ENCODE peak calls at places on chromosomes 2 and 18, in seven cellular contexts. Q is astrocyte of the cerebellum, D is endothelial cell, C is HFF-Myc, O is GM20000, U is astrocyte of the spinal cord, N is sigmoid colon. A is an unnamed sample.
A peak's percentile ranks its signal among the peaks of the same experiment; 100 is the strongest.

GRCh38 chr2:209614630-209615369 is 156.8 kb upstream of the UNC80 start:
- DNase-seq in Q (peak; percentile 38), D (no peak), C (no peak), O (no peak), U (peak; percentile 15), N (no peak), A (no peak)

GRCh38 chr2:30348825-30349224 is 98.2 kb upstream of the LCLAT1 start:
- DNase-seq in Q (no peak), D (no peak), C (no peak), O (no peak), U (no peak), N (no peak), A (no peak)

GRCh38 chr18:36187826-36188721 is 777 bp downstream of the MOCOS start:
- DNase-seq in Q (no peak), D (peak; percentile 10), C (no peak), O (peak; percentile 35), U (no peak), N (no peak), A (peak; percentile 42)

GRCh38 chr2:100426384-100426720 is 8.9 kb upstream of the CHST10 start:
- DNase-seq in Q (no peak), D (no peak), C (no peak), O (no peak), U (no peak), N (no peak), A (no peak)

GRCh38 chr2:66477125-66477842 is 42.4 kb downstream of the MEIS1 start:
- DNase-seq in Q (no peak), D (no peak), C (no peak), O (no peak), U (no peak), N (no peak), A (no peak)

GRCh38 chr2:224850081-224850480 is 133.9 kb upstream of the CCDC195 start:
- DNase-seq in Q (no peak), D (no peak), C (no peak), O (no peak), U (no peak), N (no peak), A (no peak)

GRCh38 chr2:232634319-232635150 is 1.1 kb downstream of the EFHD1 start:
- DNase-seq in Q (no peak), D (peak; percentile 16), C (no peak), O (peak; percentile 39), U (no peak), N (no peak), A (peak; percentile 31)

GRCh38 chr2:238868616-238869292 is 20.9 kb downstream of the TWIST2 start:
- DNase-seq in Q (peak; percentile 33), D (no peak), C (no peak), O (no peak), U (peak; percentile 29), N (peak; percentile 95), A (no peak)

GRCh38 chr2:16665746-16666452 is at the start of gene CYRIA:
- DNase-seq in Q (no peak), D (peak; percentile 42), C (no peak), O (peak; percentile 87), U (peak; percentile 35), N (peak; percentile 81), A (peak; percentile 85)

GRCh38 chr2:96890726-96891385 is 21.0 kb upstream of the SEMA4C start:
- DNase-seq in Q (no peak), D (no peak), C (no peak), O (no peak), U (no peak), N (no peak), A (no peak)

GRCh38 chr2:171762879-171763573 is 75.8 kb downstream of the DYNC1I2 start:
- DNase-seq in Q (peak; percentile 11), D (no peak), C (peak; percentile 5), O (no peak), U (peak; percentile 57), N (no peak), A (no peak)

DNA sequence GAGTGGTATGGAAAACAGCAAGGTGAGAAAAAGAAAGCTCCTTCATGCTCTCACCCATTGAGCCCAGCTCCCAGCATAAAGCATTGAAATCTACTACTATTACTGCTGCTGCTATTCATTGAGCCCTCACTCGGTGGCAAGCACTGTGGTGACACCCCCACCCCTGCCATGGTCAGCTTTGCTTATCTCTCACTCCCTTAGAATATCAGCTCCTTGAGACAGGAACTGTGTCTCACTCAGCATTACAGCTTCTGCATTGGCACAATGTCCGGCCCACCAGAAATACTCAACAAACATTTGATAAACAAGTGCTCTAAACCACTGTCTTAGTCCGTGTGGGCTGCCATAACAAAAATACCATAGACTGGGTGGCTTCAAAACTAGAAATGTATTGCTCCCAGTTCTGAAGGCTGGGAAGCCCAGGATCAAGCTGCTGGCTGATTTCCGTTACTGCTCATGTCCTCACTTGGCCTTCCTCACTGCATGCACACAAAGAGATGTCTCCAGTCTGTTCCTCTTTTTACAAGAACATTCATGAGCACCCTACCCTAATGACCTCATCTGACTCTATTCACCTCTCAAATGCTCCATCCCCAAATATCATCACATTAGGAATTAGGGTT is 116.3 kb downstream of the ZBTB7C start:
- DNase-seq in Q (no peak), D (no peak), C (no peak), O (no peak), U (no peak), N (no peak), A (no peak)
- TF ChIP-seq CTCF in Q (no peak), D (no peak), C (no peak), O (no peak), U (no peak), N (no peak), A (no peak)

DNA sequence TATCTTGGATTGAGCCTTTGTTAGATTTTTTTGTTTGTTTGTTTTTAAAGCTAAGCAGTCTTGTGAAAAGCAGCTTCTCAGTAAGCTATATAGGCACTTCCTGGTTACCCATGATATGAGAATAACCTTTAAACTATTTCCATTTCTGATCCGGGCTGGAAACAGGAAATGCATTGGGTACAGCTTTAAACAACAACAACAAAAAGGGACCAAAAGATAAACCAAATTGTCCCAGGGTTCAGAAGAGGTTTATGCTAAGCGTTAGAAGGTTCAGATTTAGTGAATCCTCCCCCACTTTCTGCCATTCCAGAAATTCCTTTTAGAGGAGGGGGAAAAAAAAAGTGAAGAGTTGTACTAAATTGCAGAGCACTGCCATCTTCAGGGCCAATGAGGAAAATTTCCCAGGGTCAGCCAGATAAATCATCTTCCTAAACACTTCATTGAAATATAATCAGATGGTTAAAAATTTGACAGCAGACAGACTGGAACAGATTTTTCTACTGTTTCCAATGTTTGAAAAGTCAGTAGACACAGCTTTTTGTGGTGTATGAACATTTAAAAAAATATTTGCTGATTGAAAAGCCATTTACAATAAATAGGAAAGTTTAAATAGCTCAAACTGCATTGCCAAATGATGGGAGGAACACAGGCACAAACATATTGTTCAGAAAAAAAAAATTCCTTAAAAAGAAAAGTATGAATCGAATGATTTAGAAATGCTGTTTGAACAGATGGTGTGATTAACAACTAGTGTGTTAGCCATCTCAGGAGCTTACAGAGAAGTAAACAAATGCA is 190.0 kb upstream of the TANK start:
- DNase-seq in Q (peak; percentile 82), D (peak; percentile 47), C (peak; percentile 77), O (peak; percentile 9), U (peak; percentile 87), N (no peak), A (peak; percentile 22)
- TF ChIP-seq CTCF in Q (peak; percentile 71), D (peak; percentile 55), C (peak; percentile 71), O (no peak), U (peak; percentile 65), N (peak; percentile 67), A (peak; percentile 22)

DNA sequence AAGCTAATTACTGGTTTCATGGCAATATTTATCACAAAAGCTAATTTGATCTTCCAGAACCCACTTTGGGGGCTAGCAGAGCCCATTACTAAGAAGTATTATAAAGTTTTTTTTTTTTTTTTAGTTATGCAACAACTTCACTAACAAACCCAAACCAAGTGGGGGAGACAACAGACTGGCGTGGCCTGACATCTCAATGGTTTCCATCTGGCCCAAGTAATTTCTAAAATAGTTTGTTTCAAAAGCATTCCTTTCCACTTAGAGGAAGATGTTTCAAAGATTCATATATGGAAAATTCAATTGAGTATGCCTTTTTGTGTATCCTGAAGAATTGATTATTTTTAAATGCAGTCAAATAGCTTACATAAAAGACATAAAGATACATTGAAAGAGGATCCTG is 367.1 kb downstream of the HRH4 start:
- DNase-seq in Q (no peak), D (no peak), C (no peak), O (no peak), U (no peak), N (no peak), A (no peak)
- TF ChIP-seq CTCF in Q (no peak), D (no peak), C (peak; percentile 9), O (no peak), U (no peak), N (no peak), A (no peak)

DNA sequence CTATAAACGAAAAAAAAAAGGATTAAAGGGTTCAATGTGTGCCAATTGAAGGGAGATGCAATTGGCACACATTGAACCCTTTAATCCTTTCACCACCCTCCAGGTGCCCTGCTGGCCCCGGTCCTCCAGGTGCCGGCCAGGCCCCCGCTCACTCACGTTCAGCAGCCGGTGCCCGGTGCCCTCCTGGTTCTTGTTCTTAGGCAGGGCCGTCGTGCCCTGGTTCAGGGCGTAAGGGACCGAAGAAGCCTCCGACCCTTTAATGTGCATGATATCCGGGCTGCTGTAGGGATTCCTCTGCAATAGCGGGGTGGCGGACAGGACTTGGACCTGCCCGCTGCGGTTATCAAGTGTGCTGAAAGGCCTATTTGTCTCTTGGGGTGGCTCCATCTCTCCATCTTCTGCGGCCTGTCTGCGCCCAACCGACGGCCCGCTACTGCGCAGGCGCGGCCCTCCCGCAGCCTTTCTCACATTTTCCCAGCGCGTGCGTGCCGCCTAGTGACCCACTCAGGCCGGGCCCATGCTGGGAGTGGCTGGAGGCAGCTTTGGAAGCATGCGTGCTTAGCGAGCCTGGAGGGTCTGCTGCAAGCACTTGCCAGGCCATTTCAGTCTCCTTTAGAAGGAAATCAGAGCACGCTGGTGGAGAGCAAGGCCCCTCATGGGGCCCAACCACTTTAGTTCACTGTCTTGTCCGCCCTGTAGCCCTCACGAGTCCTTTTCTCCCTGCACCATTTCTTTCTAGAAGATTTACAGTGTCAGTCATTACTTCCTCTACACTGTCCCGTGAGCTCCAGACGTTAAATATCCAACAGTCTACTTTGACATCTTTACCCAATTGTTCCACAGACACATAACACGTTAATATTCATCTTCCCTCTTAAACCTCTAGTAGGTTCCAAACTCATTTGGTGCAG is 24.3 kb downstream of the TMEM237 start:
- DNase-seq in Q (no peak), D (peak; percentile 18), C (no peak), O (peak; percentile 20), U (peak; percentile 76), N (peak; percentile 79), A (peak; percentile 34)
- TF ChIP-seq CTCF in Q (peak; percentile 9), D (no peak), C (peak; percentile 45), O (no peak), U (peak; percentile 52), N (no peak), A (no peak)

GRCh38 chr18:13712400-13713131 is 13.8 kb downstream of the FAM210A start:
- DNase-seq in Q (no peak), D (no peak), C (no peak), O (no peak), U (no peak), N (no peak), A (no peak)

GRCh38 chr18:13713455-13714055 is 12.8 kb downstream of the FAM210A start:
- DNase-seq in Q (no peak), D (no peak), C (no peak), O (no peak), U (no peak), N (no peak), A (no peak)

DNA sequence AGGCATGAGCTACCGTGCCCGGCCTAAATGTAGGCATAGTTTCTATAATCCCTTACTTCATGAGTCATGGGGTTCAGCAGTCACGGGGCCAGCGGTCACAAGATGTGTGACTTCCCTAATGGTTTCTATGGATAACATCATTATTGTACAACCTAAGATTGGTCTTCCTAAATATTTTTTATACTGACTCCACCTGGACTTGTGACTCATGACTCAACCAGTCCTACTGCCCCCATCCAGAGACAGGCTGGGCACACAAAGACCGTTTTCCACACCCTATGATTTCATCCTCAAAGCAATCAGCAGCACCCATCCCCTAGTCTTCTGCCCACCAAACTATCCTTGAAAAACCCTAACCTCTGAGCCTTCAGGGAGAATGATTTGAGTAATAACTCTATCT is 15.9 kb downstream of the FAM210A start:
- DNase-seq in Q (no peak), D (no peak), C (no peak), O (no peak), U (peak; percentile 37), N (no peak), A (no peak)
- TF ChIP-seq CTCF in Q (no peak), D (no peak), C (no peak), O (no peak), U (no peak), N (no peak), A (no peak)